ENCODE peak calls at places on chromosomes 11 and 22, in nine cellular contexts. F is esophagus squamous epithelium, Z is lower lobe of right lung, W is thoracic aorta, G is heart left ventricle, D is colonic mucosa, L is Panc1, A is suprapubic skin, B is right lobe of liver. M is an unnamed sample.

GRCh38 chr11:10809373-10810199 is 860 bp upstream of the EIF4G2 start:
- DNase-seq in F (no peak), Z (no peak), W (no peak), G (no peak), D (peak; percentile 61), L (no peak), A (no peak), B (peak; percentile 71), M (no peak)

GRCh38 chr11:57150454-57150917 is 31.3 kb upstream of the LRRC55 start:
- DNase-seq in F (no peak), Z (no peak), W (no peak), G (no peak), D (no peak), L (no peak), A (no peak), B (no peak), M (no peak)

GRCh38 chr11:115581871-115582639 is 77.8 kb upstream of the CADM1 start:
- DNase-seq in F (no peak), Z (no peak), W (no peak), G (no peak), D (peak; percentile 53), L (peak; percentile 2), A (no peak), B (no peak), M (no peak)

GRCh38 chr11:28482666-28483065 is 374.5 kb downstream of the METTL15 start:
- DNase-seq in F (no peak), Z (no peak), W (no peak), G (no peak), D (no peak), L (no peak), A (no peak), B (no peak), M (no peak)

GRCh38 chr11:11171285-11171684 is 181.8 kb downstream of the CSNK2A3 start:
- DNase-seq in F (no peak), Z (no peak), W (no peak), G (no peak), D (no peak), L (no peak), A (no peak), B (no peak), M (peak; percentile 48)

GRCh38 chr11:72069787-72070251 is 10.5 kb downstream of the NUMA1 start:
- DNase-seq in F (no peak), Z (peak; percentile 89), W (peak; percentile 85), G (peak; percentile 89), D (peak; percentile 87), L (peak; percentile 79), A (peak; percentile 89), B (peak; percentile 84), M (peak; percentile 47)

GRCh38 chr11:31437742-31438435 is 68.2 kb downstream of the DNAJC24 start:
- DNase-seq in F (no peak), Z (no peak), W (no peak), G (no peak), D (no peak), L (no peak), A (no peak), B (no peak), M (peak; percentile 29)

GRCh38 chr11:102564110-102564509 is 33.6 kb upstream of the MMP7 start:
- DNase-seq in F (no peak), Z (no peak), W (no peak), G (no peak), D (no peak), L (peak; percentile 82), A (no peak), B (no peak), M (no peak)

GRCh38 chr11:81989093-81989492 is 744.6 kb downstream of the FAM181B start:
- DNase-seq in F (no peak), Z (no peak), W (no peak), G (no peak), D (no peak), L (peak; percentile 2), A (no peak), B (no peak), M (peak; percentile 50)

GRCh38 chr22:38243007-38243775 is 29.6 kb downstream of the TMEM184B start:
- DNase-seq in F (no peak), Z (no peak), W (no peak), G (peak; percentile 67), D (peak; percentile 89), L (no peak), A (no peak), B (no peak), M (peak; percentile 67)

GRCh38 chr11:25927391-25927790 is 404.5 kb upstream of the ANO3 start:
- DNase-seq in F (no peak), Z (no peak), W (no peak), G (no peak), D (no peak), L (no peak), A (no peak), B (no peak), M (no peak)

GRCh38 chr11:24820541-24820940 is 323.7 kb downstream of the LUZP2 start:
- DNase-seq in F (no peak), Z (no peak), W (no peak), G (no peak), D (no peak), L (no peak), A (no peak), B (no peak), M (no peak)

GRCh38 chr11:111409915-111410314 is 30.8 kb upstream of the POU2AF1 start:
- DNase-seq in F (no peak), Z (no peak), W (no peak), G (no peak), D (no peak), L (no peak), A (no peak), B (no peak), M (no peak)
- H3K4me1 ChIP-seq in F (no peaks in the 10 kb centered on the region), Z (no peaks in the 10 kb centered on the region), W (no peaks in the 10 kb centered on the region), G (no peaks in the 10 kb centered on the region), D (no peaks in the 10 kb centered on the region), L (no peaks in the 10 kb centered on the region), A (peaks cover 2% of the 10 kb centered on the region), B (no peaks in the 10 kb centered on the region), M (no peaks in the 10 kb centered on the region)

DNA sequence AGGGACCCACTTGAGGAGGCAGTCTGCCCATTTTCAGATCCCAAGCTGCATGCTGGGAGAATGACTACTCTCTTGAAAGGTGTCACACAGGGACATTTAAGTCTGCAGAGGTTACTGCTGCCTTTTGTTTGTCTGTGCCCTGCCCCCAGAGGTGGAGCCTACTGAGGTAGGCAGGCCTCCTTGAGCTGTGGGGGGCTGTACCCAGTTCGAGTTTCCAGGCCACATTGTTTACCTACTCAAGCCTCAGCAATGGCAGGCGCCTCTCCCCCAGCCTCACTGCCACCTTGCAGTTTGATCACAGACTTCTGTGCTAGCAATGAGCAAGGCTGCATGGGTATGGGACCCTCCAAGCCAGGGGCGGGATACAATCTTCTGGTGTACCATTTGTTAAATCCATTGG is 126.0 kb downstream of the OR4A5 start:
- DNase-seq in F (no peak), Z (no peak), W (no peak), G (no peak), D (no peak), L (no peak), A (no peak), B (no peak), M (peak; percentile 16)
- H3K9me3 ChIP-seq in F (no peaks in the 10 kb centered on the region), Z (peaks cover 53% of the 10 kb centered on the region), W (peaks cover 30% of the 10 kb centered on the region), G (peaks cover 83% of the 10 kb centered on the region), D (no peaks in the 10 kb centered on the region), L (no peaks in the 10 kb centered on the region), A (peaks cover 29% of the 10 kb centered on the region), B (no peaks in the 10 kb centered on the region), M (peaks cover 14% of the 10 kb centered on the region)

GRCh38 chr11:47000033-47000432 is 63.5 kb downstream of the CSTPP1 start:
- DNase-seq in F (no peak), Z (no peak), W (no peak), G (no peak), D (no peak), L (no peak), A (no peak), B (no peak), M (no peak)

GRCh38 chr11:47004595-47005033 is 68.1 kb downstream of the CSTPP1 start:
- DNase-seq in F (no peak), Z (peak; percentile 53), W (peak; percentile 33), G (peak; percentile 89), D (peak; percentile 73), L (no peak), A (peak; percentile 81), B (peak; percentile 84), M (peak; percentile 56)

GRCh38 chr11:47001666-47002285 is 65.2 kb downstream of the CSTPP1 start:
- DNase-seq in F (no peak), Z (no peak), W (no peak), G (no peak), D (no peak), L (no peak), A (no peak), B (no peak), M (no peak)

GRCh38 chr11:47003180-47003877 is 66.8 kb downstream of the CSTPP1 start:
- DNase-seq in F (no peak), Z (no peak), W (no peak), G (peak; percentile 32), D (no peak), L (no peak), A (no peak), B (no peak), M (no peak)

DNA sequence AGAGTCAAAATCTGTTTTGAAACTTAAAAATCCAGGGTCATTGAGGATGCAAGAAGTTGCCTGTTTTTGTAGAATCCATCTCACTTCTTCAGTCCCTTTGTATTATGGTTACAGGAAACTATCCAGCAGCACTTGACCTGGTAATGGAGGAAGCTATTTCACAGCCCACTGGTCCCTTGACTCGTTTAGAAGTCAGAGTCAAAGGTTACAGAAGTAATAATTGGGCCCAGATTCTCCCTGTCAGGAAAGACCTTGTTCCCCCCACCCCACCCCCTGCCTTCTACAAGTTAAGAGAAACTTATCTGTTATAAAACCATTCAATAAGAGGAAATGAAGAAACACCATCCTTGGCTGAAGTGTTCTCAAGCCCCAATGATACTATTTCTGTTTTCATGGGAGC is 65.8 kb downstream of the CSTPP1 start:
- DNase-seq in F (no peak), Z (no peak), W (no peak), G (no peak), D (no peak), L (no peak), A (no peak), B (no peak), M (no peak)
- H3K27ac ChIP-seq in F (no peak overlapping the region), Z (no peak overlapping the region), W (no peak overlapping the region), G (no peak overlapping the region), D (no peak overlapping the region), L (no peak overlapping the region), A (no peak overlapping the region), B (no peak overlapping the region), M (no peak overlapping the region)

GRCh38 chr22:30317778-30318177 is 9.0 kb downstream of the TBC1D10A start:
- DNase-seq in F (no peak), Z (no peak), W (no peak), G (no peak), D (no peak), L (no peak), A (no peak), B (no peak), M (no peak)

GRCh38 chr22:30320021-30320556 is 6.7 kb downstream of the TBC1D10A start:
- DNase-seq in F (no peak), Z (no peak), W (no peak), G (no peak), D (no peak), L (no peak), A (no peak), B (peak; percentile 65), M (no peak)

GRCh38 chr22:30318773-30319419 is 7.8 kb downstream of the TBC1D10A start:
- DNase-seq in F (no peak), Z (no peak), W (no peak), G (no peak), D (no peak), L (no peak), A (no peak), B (no peak), M (no peak)

GRCh38 chr22:30324008-30324730 is 2.6 kb downstream of the TBC1D10A start:
- DNase-seq in F (no peak), Z (no peak), W (no peak), G (no peak), D (no peak), L (no peak), A (no peak), B (peak; percentile 47), M (no peak)

GRCh38 chr22:30321461-30321860 is 5.3 kb downstream of the TBC1D10A start:
- DNase-seq in F (no peak), Z (no peak), W (no peak), G (peak; percentile 65), D (no peak), L (no peak), A (no peak), B (no peak), M (no peak)
- H3K4me1 ChIP-seq in F (peaks cover 64% of the 10 kb centered on the region), Z (peaks cover 89% of the 10 kb centered on the region), W (peaks cover 75% of the 10 kb centered on the region), G (peaks cover 74% of the 10 kb centered on the region), D (peaks cover 13% of the 10 kb centered on the region), L (peaks cover 13% of the 10 kb centered on the region), A (peaks cover 85% of the 10 kb centered on the region), B (peaks cover 49% of the 10 kb centered on the region), M (peaks cover 33% of the 10 kb centered on the region)